ENCODE peak calls at places on chromosome 9, in ten cellular contexts. One of them, this sample, is unnamed.

GRCh38 chr9:33101104-33101951 is 24.9 kb upstream of the SMU1 start:
- DNase-seq in thyroid gland: peak; percentile 78
- DNase-seq in lower lobe of right lung: no peak
- DNase-seq in stomach: peak; percentile 35
- DNase-seq in CD8-positive, alpha-beta memory T cell: no peak
- DNase-seq in spleen: no peak
- DNase-seq in CD4-positive, alpha-beta memory T cell: no peak
- DNase-seq in left ventricle myocardium inferior: no peak
- DNase-seq in neural progenitor cell: no peak
- DNase-seq in psoas muscle: peak; percentile 83
- DNase-seq in this sample: no peak

GRCh38 chr9:116219686-116220085 is 66.1 kb downstream of the PAPPA start:
- DNase-seq in thyroid gland: peak; percentile 86
- DNase-seq in lower lobe of right lung: no peak
- DNase-seq in stomach: no peak
- DNase-seq in CD8-positive, alpha-beta memory T cell: no peak
- DNase-seq in spleen: no peak
- DNase-seq in CD4-positive, alpha-beta memory T cell: no peak
- DNase-seq in left ventricle myocardium inferior: peak; percentile 24
- DNase-seq in neural progenitor cell: no peak
- DNase-seq in psoas muscle: no peak
- DNase-seq in this sample: peak; percentile 54

GRCh38 chr9:83957029-83957513 is 22.9 kb downstream of the HNRNPK start:
- DNase-seq in thyroid gland: no peak
- DNase-seq in lower lobe of right lung: no peak
- DNase-seq in stomach: no peak
- DNase-seq in CD8-positive, alpha-beta memory T cell: no peak
- DNase-seq in spleen: no peak
- DNase-seq in CD4-positive, alpha-beta memory T cell: no peak
- DNase-seq in left ventricle myocardium inferior: no peak
- DNase-seq in neural progenitor cell: no peak
- DNase-seq in psoas muscle: no peak
- DNase-seq in this sample: no peak

GRCh38 chr9:33446507-33447403 is 638 bp downstream of the AQP3 start:
- DNase-seq in thyroid gland: peak; percentile 24
- DNase-seq in lower lobe of right lung: peak; percentile 82
- DNase-seq in stomach: peak; percentile 52
- DNase-seq in CD8-positive, alpha-beta memory T cell: peak; percentile 41
- DNase-seq in spleen: no peak
- DNase-seq in CD4-positive, alpha-beta memory T cell: peak; percentile 78
- DNase-seq in left ventricle myocardium inferior: peak; percentile 33
- DNase-seq in neural progenitor cell: peak; percentile 20
- DNase-seq in psoas muscle: no peak
- DNase-seq in this sample: peak; percentile 75

GRCh38 chr9:3285365-3286161 is 240.2 kb downstream of the RFX3 start:
- DNase-seq in thyroid gland: no peak
- DNase-seq in lower lobe of right lung: no peak
- DNase-seq in stomach: no peak
- DNase-seq in CD8-positive, alpha-beta memory T cell: no peak
- DNase-seq in spleen: no peak
- DNase-seq in CD4-positive, alpha-beta memory T cell: no peak
- DNase-seq in left ventricle myocardium inferior: no peak
- DNase-seq in neural progenitor cell: no peak
- DNase-seq in psoas muscle: no peak
- DNase-seq in this sample: no peak

GRCh38 chr9:82144803-82145202 is 156.2 kb downstream of the SPATA31D1 start:
- DNase-seq in thyroid gland: no peak
- DNase-seq in lower lobe of right lung: no peak
- DNase-seq in stomach: no peak
- DNase-seq in CD8-positive, alpha-beta memory T cell: no peak
- DNase-seq in spleen: no peak
- DNase-seq in CD4-positive, alpha-beta memory T cell: no peak
- DNase-seq in left ventricle myocardium inferior: no peak
- DNase-seq in neural progenitor cell: no peak
- DNase-seq in psoas muscle: no peak
- DNase-seq in this sample: no peak

GRCh38 chr9:79604921-79605562 is 33.3 kb downstream of the TLE4 start:
- DNase-seq in thyroid gland: no peak
- DNase-seq in lower lobe of right lung: no peak
- DNase-seq in stomach: no peak
- DNase-seq in CD8-positive, alpha-beta memory T cell: no peak
- DNase-seq in spleen: no peak
- DNase-seq in CD4-positive, alpha-beta memory T cell: no peak
- DNase-seq in left ventricle myocardium inferior: no peak
- DNase-seq in neural progenitor cell: no peak
- DNase-seq in psoas muscle: no peak
- DNase-seq in this sample: no peak

GRCh38 chr9:78620764-78621163 is 323.8 kb downstream of the PSAT1 start:
- DNase-seq in thyroid gland: no peak
- DNase-seq in lower lobe of right lung: no peak
- DNase-seq in stomach: no peak
- DNase-seq in CD8-positive, alpha-beta memory T cell: no peak
- DNase-seq in spleen: no peak
- DNase-seq in CD4-positive, alpha-beta memory T cell: no peak
- DNase-seq in left ventricle myocardium inferior: no peak
- DNase-seq in neural progenitor cell: no peak
- DNase-seq in psoas muscle: no peak
- DNase-seq in this sample: no peak

GRCh38 chr9:116151966-116152381 is 1.6 kb upstream of the PAPPA start:
- DNase-seq in thyroid gland: no peak
- DNase-seq in lower lobe of right lung: no peak
- DNase-seq in stomach: no peak
- DNase-seq in CD8-positive, alpha-beta memory T cell: no peak
- DNase-seq in spleen: no peak
- DNase-seq in CD4-positive, alpha-beta memory T cell: no peak
- DNase-seq in left ventricle myocardium inferior: no peak
- DNase-seq in neural progenitor cell: no peak
- DNase-seq in psoas muscle: no peak
- DNase-seq in this sample: no peak

GRCh38 chr9:76756273-76756650 is 8.0 kb upstream of the PCA3 start:
- DNase-seq in thyroid gland: peak; percentile 35
- DNase-seq in lower lobe of right lung: peak; percentile 49
- DNase-seq in stomach: no peak
- DNase-seq in CD8-positive, alpha-beta memory T cell: no peak
- DNase-seq in spleen: no peak
- DNase-seq in CD4-positive, alpha-beta memory T cell: no peak
- DNase-seq in left ventricle myocardium inferior: no peak
- DNase-seq in neural progenitor cell: peak; percentile 73
- DNase-seq in psoas muscle: peak; percentile 63
- DNase-seq in this sample: peak; percentile 80

GRCh38 chr9:137136261-137136925 is 2.6 kb upstream of the GRIN1 start:
- DNase-seq in thyroid gland: no peak
- DNase-seq in lower lobe of right lung: no peak
- DNase-seq in stomach: no peak
- DNase-seq in CD8-positive, alpha-beta memory T cell: no peak
- DNase-seq in spleen: no peak
- DNase-seq in CD4-positive, alpha-beta memory T cell: no peak
- DNase-seq in left ventricle myocardium inferior: no peak
- DNase-seq in neural progenitor cell: no peak
- DNase-seq in psoas muscle: no peak
- DNase-seq in this sample: peak; percentile 60

GRCh38 chr9:16023466-16023865 is 470.6 kb downstream of the CCDC171 start:
- DNase-seq in thyroid gland: no peak
- DNase-seq in lower lobe of right lung: no peak
- DNase-seq in stomach: no peak
- DNase-seq in CD8-positive, alpha-beta memory T cell: no peak
- DNase-seq in spleen: no peak
- DNase-seq in CD4-positive, alpha-beta memory T cell: no peak
- DNase-seq in left ventricle myocardium inferior: no peak
- DNase-seq in neural progenitor cell: no peak
- DNase-seq in psoas muscle: no peak
- DNase-seq in this sample: no peak

GRCh38 chr9:137664676-137665075 is 45.9 kb downstream of the EHMT1 start:
- DNase-seq in thyroid gland: peak; percentile 86
- DNase-seq in lower lobe of right lung: no peak
- DNase-seq in stomach: peak; percentile 43
- DNase-seq in CD8-positive, alpha-beta memory T cell: no peak
- DNase-seq in spleen: no peak
- DNase-seq in CD4-positive, alpha-beta memory T cell: no peak
- DNase-seq in left ventricle myocardium inferior: no peak
- DNase-seq in neural progenitor cell: peak; percentile 66
- DNase-seq in psoas muscle: no peak
- DNase-seq in this sample: no peak

GRCh38 chr9:82799300-82799699 is 263.6 kb downstream of the RASEF start:
- DNase-seq in thyroid gland: no peak
- DNase-seq in lower lobe of right lung: no peak
- DNase-seq in stomach: no peak
- DNase-seq in CD8-positive, alpha-beta memory T cell: no peak
- DNase-seq in spleen: no peak
- DNase-seq in CD4-positive, alpha-beta memory T cell: no peak
- DNase-seq in left ventricle myocardium inferior: no peak
- DNase-seq in neural progenitor cell: no peak
- DNase-seq in psoas muscle: no peak
- DNase-seq in this sample: no peak

GRCh38 chr9:2317591-2317990 is 302.4 kb downstream of the SMARCA2 start:
- DNase-seq in thyroid gland: no peak
- DNase-seq in lower lobe of right lung: no peak
- DNase-seq in stomach: no peak
- DNase-seq in CD8-positive, alpha-beta memory T cell: no peak
- DNase-seq in spleen: no peak
- DNase-seq in CD4-positive, alpha-beta memory T cell: no peak
- DNase-seq in left ventricle myocardium inferior: no peak
- DNase-seq in neural progenitor cell: no peak
- DNase-seq in psoas muscle: no peak
- DNase-seq in this sample: no peak

GRCh38 chr9:117496307-117496706 is 81.5 kb upstream of the ASTN2 start:
- DNase-seq in thyroid gland: no peak
- DNase-seq in lower lobe of right lung: no peak
- DNase-seq in stomach: no peak
- DNase-seq in CD8-positive, alpha-beta memory T cell: no peak
- DNase-seq in spleen: no peak
- DNase-seq in CD4-positive, alpha-beta memory T cell: no peak
- DNase-seq in left ventricle myocardium inferior: no peak
- DNase-seq in neural progenitor cell: no peak
- DNase-seq in psoas muscle: no peak
- DNase-seq in this sample: no peak
- H3K27ac ChIP-seq in thyroid gland: no peak overlapping the region
- H3K27ac ChIP-seq in lower lobe of right lung: no peak overlapping the region
- H3K27ac ChIP-seq in stomach: no peak overlapping the region
- H3K27ac ChIP-seq in CD8-positive, alpha-beta memory T cell: no peak overlapping the region
- H3K27ac ChIP-seq in spleen: no peak overlapping the region
- H3K27ac ChIP-seq in CD4-positive, alpha-beta memory T cell: no peak overlapping the region
- H3K27ac ChIP-seq in left ventricle myocardium inferior: no peak overlapping the region
- H3K27ac ChIP-seq in neural progenitor cell: no peak overlapping the region
- H3K27ac ChIP-seq in psoas muscle: no peak overlapping the region
- H3K27ac ChIP-seq in this sample: no peak overlapping the region

GRCh38 chr9:112796485-112796884 is 45.9 kb downstream of the SNX30 start:
- DNase-seq in thyroid gland: no peak
- DNase-seq in lower lobe of right lung: no peak
- DNase-seq in stomach: no peak
- DNase-seq in CD8-positive, alpha-beta memory T cell: no peak
- DNase-seq in spleen: no peak
- DNase-seq in CD4-positive, alpha-beta memory T cell: no peak
- DNase-seq in left ventricle myocardium inferior: no peak
- DNase-seq in neural progenitor cell: no peak
- DNase-seq in psoas muscle: no peak
- DNase-seq in this sample: no peak
- H3K27ac ChIP-seq in thyroid gland: no peak overlapping the region
- H3K27ac ChIP-seq in lower lobe of right lung: peak overlapping the region; percentile 1
- H3K27ac ChIP-seq in stomach: no peak overlapping the region
- H3K27ac ChIP-seq in CD8-positive, alpha-beta memory T cell: no peak overlapping the region
- H3K27ac ChIP-seq in spleen: no peak overlapping the region
- H3K27ac ChIP-seq in CD4-positive, alpha-beta memory T cell: no peak overlapping the region
- H3K27ac ChIP-seq in left ventricle myocardium inferior: no peak overlapping the region
- H3K27ac ChIP-seq in neural progenitor cell: no peak overlapping the region
- H3K27ac ChIP-seq in psoas muscle: no peak overlapping the region
- H3K27ac ChIP-seq in this sample: no peak overlapping the region

DNA sequence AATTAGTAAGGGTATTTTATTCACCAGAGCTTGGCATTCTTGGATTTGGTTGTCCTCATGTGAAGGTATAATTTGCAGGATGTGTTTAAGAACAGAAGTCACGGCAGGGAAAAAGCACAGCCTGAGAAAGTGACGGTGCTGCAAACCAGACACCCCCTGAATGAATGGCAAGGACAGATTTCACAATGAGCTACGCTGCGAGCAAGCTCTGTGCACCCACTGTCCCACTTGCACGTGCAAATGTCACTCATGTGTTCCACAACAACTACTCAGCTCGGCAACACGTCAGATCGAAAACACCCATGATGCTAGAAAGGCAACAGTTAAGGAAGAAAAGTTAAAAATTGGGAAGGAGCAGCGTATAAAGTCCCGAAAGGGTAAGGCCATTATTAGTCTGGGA is 168.9 kb downstream of the ROR2 start:
- DNase-seq in thyroid gland: no peak
- DNase-seq in lower lobe of right lung: no peak
- DNase-seq in stomach: no peak
- DNase-seq in CD8-positive, alpha-beta memory T cell: no peak
- DNase-seq in spleen: no peak
- DNase-seq in CD4-positive, alpha-beta memory T cell: no peak
- DNase-seq in left ventricle myocardium inferior: no peak
- DNase-seq in neural progenitor cell: no peak
- DNase-seq in psoas muscle: no peak
- DNase-seq in this sample: no peak
- H3K27ac ChIP-seq in thyroid gland: no peak overlapping the region
- H3K27ac ChIP-seq in lower lobe of right lung: no peak overlapping the region
- H3K27ac ChIP-seq in stomach: no peak overlapping the region
- H3K27ac ChIP-seq in CD8-positive, alpha-beta memory T cell: no peak overlapping the region
- H3K27ac ChIP-seq in spleen: no peak overlapping the region
- H3K27ac ChIP-seq in CD4-positive, alpha-beta memory T cell: no peak overlapping the region
- H3K27ac ChIP-seq in left ventricle myocardium inferior: no peak overlapping the region
- H3K27ac ChIP-seq in neural progenitor cell: no peak overlapping the region
- H3K27ac ChIP-seq in psoas muscle: no peak overlapping the region
- H3K27ac ChIP-seq in this sample: peak overlapping the region; percentile 58

GRCh38 chr9:131420913-131421312 is 27.0 kb downstream of the PRRC2B start:
- DNase-seq in thyroid gland: no peak
- DNase-seq in lower lobe of right lung: no peak
- DNase-seq in stomach: no peak
- DNase-seq in CD8-positive, alpha-beta memory T cell: no peak
- DNase-seq in spleen: no peak
- DNase-seq in CD4-positive, alpha-beta memory T cell: no peak
- DNase-seq in left ventricle myocardium inferior: no peak
- DNase-seq in neural progenitor cell: no peak
- DNase-seq in psoas muscle: peak; percentile 18
- DNase-seq in this sample: no peak

GRCh38 chr9:131426545-131426944 is 32.7 kb downstream of the PRRC2B start:
- DNase-seq in thyroid gland: no peak
- DNase-seq in lower lobe of right lung: no peak
- DNase-seq in stomach: no peak
- DNase-seq in CD8-positive, alpha-beta memory T cell: no peak
- DNase-seq in spleen: peak; percentile 23
- DNase-seq in CD4-positive, alpha-beta memory T cell: no peak
- DNase-seq in left ventricle myocardium inferior: no peak
- DNase-seq in neural progenitor cell: no peak
- DNase-seq in psoas muscle: peak; percentile 69
- DNase-seq in this sample: no peak

GRCh38 chr9:131421691-131422090 is 27.8 kb downstream of the PRRC2B start:
- DNase-seq in thyroid gland: no peak
- DNase-seq in lower lobe of right lung: no peak
- DNase-seq in stomach: no peak
- DNase-seq in CD8-positive, alpha-beta memory T cell: no peak
- DNase-seq in spleen: peak; percentile 35
- DNase-seq in CD4-positive, alpha-beta memory T cell: no peak
- DNase-seq in left ventricle myocardium inferior: no peak
- DNase-seq in neural progenitor cell: no peak
- DNase-seq in psoas muscle: peak; percentile 36
- DNase-seq in this sample: no peak

GRCh38 chr9:131422241-131422792 is 28.4 kb downstream of the PRRC2B start:
- DNase-seq in thyroid gland: peak; percentile 83
- DNase-seq in lower lobe of right lung: no peak
- DNase-seq in stomach: no peak
- DNase-seq in CD8-positive, alpha-beta memory T cell: no peak
- DNase-seq in spleen: peak; percentile 37
- DNase-seq in CD4-positive, alpha-beta memory T cell: no peak
- DNase-seq in left ventricle myocardium inferior: peak; percentile 25
- DNase-seq in neural progenitor cell: no peak
- DNase-seq in psoas muscle: peak; percentile 61
- DNase-seq in this sample: no peak

GRCh38 chr9:131423171-131423581 is 29.3 kb downstream of the PRRC2B start:
- DNase-seq in thyroid gland: peak; percentile 96
- DNase-seq in lower lobe of right lung: peak; percentile 58
- DNase-seq in stomach: peak; percentile 69
- DNase-seq in CD8-positive, alpha-beta memory T cell: no peak
- DNase-seq in spleen: peak; percentile 64
- DNase-seq in CD4-positive, alpha-beta memory T cell: no peak
- DNase-seq in left ventricle myocardium inferior: peak; percentile 64
- DNase-seq in neural progenitor cell: peak; percentile 57
- DNase-seq in psoas muscle: peak; percentile 72
- DNase-seq in this sample: peak; percentile 90
- H3K27ac ChIP-seq in thyroid gland: peak overlapping the region; percentile 85
- H3K27ac ChIP-seq in lower lobe of right lung: peak overlapping the region; percentile 44
- H3K27ac ChIP-seq in stomach: peak overlapping the region; percentile 70
- H3K27ac ChIP-seq in CD8-positive, alpha-beta memory T cell: no peak overlapping the region
- H3K27ac ChIP-seq in spleen: no peak overlapping the region
- H3K27ac ChIP-seq in CD4-positive, alpha-beta memory T cell: no peak overlapping the region
- H3K27ac ChIP-seq in left ventricle myocardium inferior: peak overlapping the region; percentile 76
- H3K27ac ChIP-seq in neural progenitor cell: peak overlapping the region; percentile 15
- H3K27ac ChIP-seq in psoas muscle: peak overlapping the region; percentile 84
- H3K27ac ChIP-seq in this sample: no peak overlapping the region

This sample was measured in endodermal cell.